ENCODE peak calls at places on chromosomes 4 and X, in six cellular contexts. One of them, this sample, is unnamed.

GRCh38 chrX:70196961-70197805 is 19.9 kb downstream of the DGAT2L6 start:
- DNase-seq in A549: peak; percentile 77
- DNase-seq in GM12878: no peak
- DNase-seq in K562: peak; percentile 74
- DNase-seq in endothelial cell of umbilical vein: peak; percentile 59
- DNase-seq in HepG2: peak; percentile 51
- DNase-seq in this sample: peak; percentile 64

GRCh38 chr4:2950221-2950989 is 12.8 kb downstream of the NOP14 start:
- DNase-seq in A549: no peak
- DNase-seq in GM12878: no peak
- DNase-seq in K562: no peak
- DNase-seq in endothelial cell of umbilical vein: no peak
- DNase-seq in HepG2: no peak
- DNase-seq in this sample: no peak

GRCh38 chr4:137180349-137180748 is 351.9 kb downstream of the PCDH18 start:
- DNase-seq in A549: peak; percentile 4
- DNase-seq in GM12878: no peak
- DNase-seq in K562: no peak
- DNase-seq in endothelial cell of umbilical vein: no peak
- DNase-seq in HepG2: no peak
- DNase-seq in this sample: no peak

GRCh38 chr4:7964890-7965662 is 25.4 kb upstream of the AFAP1 start:
- DNase-seq in A549: peak; percentile 58
- DNase-seq in GM12878: no peak
- DNase-seq in K562: no peak
- DNase-seq in endothelial cell of umbilical vein: peak; percentile 35
- DNase-seq in HepG2: no peak
- DNase-seq in this sample: peak; percentile 44

GRCh38 chr4:184473515-184474260 is 662 bp downstream of the IRF2 start:
- DNase-seq in A549: peak; percentile 21
- DNase-seq in GM12878: no peak
- DNase-seq in K562: peak; percentile 51
- DNase-seq in endothelial cell of umbilical vein: no peak
- DNase-seq in HepG2: no peak
- DNase-seq in this sample: peak; percentile 67

GRCh38 chrX:69060631-69061408 is 104.4 kb downstream of the PJA1 start:
- DNase-seq in A549: peak; percentile 23
- DNase-seq in GM12878: no peak
- DNase-seq in K562: no peak
- DNase-seq in endothelial cell of umbilical vein: peak; percentile 33
- DNase-seq in HepG2: peak; percentile 21
- DNase-seq in this sample: peak; percentile 4

GRCh38 chr4:52106701-52107100 is 55.6 kb downstream of the SPATA18 start:
- DNase-seq in A549: no peak
- DNase-seq in GM12878: no peak
- DNase-seq in K562: no peak
- DNase-seq in endothelial cell of umbilical vein: no peak
- DNase-seq in HepG2: no peak
- DNase-seq in this sample: no peak

GRCh38 chrX:2870650-2871049 is 41.9 kb downstream of the GYG2 start:
- DNase-seq in A549: no peak
- DNase-seq in GM12878: no peak
- DNase-seq in K562: no peak
- DNase-seq in endothelial cell of umbilical vein: no peak
- DNase-seq in HepG2: no peak
- DNase-seq in this sample: no peak

GRCh38 chr4:89245459-89245858 is 62.1 kb downstream of the GPRIN3 start:
- DNase-seq in A549: no peak
- DNase-seq in GM12878: no peak
- DNase-seq in K562: no peak
- DNase-seq in endothelial cell of umbilical vein: no peak
- DNase-seq in HepG2: peak; percentile 1
- DNase-seq in this sample: no peak

GRCh38 chrX:20437678-20438077 is 171.0 kb upstream of the RPS6KA3 start:
- DNase-seq in A549: no peak
- DNase-seq in GM12878: no peak
- DNase-seq in K562: no peak
- DNase-seq in endothelial cell of umbilical vein: peak; percentile 29
- DNase-seq in HepG2: peak; percentile 21
- DNase-seq in this sample: no peak

GRCh38 chr4:141501395-141501794 is 135.0 kb upstream of the IL15 start:
- DNase-seq in A549: no peak
- DNase-seq in GM12878: no peak
- DNase-seq in K562: no peak
- DNase-seq in endothelial cell of umbilical vein: no peak
- DNase-seq in HepG2: no peak
- DNase-seq in this sample: no peak

GRCh38 chrX:373641-374471 is 12.9 kb downstream of the PPP2R3B start:
- DNase-seq in A549: peak; percentile 50
- DNase-seq in GM12878: no peak
- DNase-seq in K562: no peak
- DNase-seq in endothelial cell of umbilical vein: peak; percentile 58
- DNase-seq in HepG2: peak; percentile 27
- DNase-seq in this sample: no peak

GRCh38 chr4:13919021-13919441 is 291.5 kb upstream of the BOD1L1 start:
- DNase-seq in A549: no peak
- DNase-seq in GM12878: no peak
- DNase-seq in K562: no peak
- DNase-seq in endothelial cell of umbilical vein: no peak
- DNase-seq in HepG2: no peak
- DNase-seq in this sample: no peak

GRCh38 chr4:40648141-40648540 is 18.5 kb upstream of the RBM47 start:
- DNase-seq in A549: no peak
- DNase-seq in GM12878: no peak
- DNase-seq in K562: no peak
- DNase-seq in endothelial cell of umbilical vein: no peak
- DNase-seq in HepG2: no peak
- DNase-seq in this sample: no peak

GRCh38 chr4:61202100-61202637 is 2.0 kb downstream of the ADGRL3 start:
- DNase-seq in A549: no peak
- DNase-seq in GM12878: no peak
- DNase-seq in K562: no peak
- DNase-seq in endothelial cell of umbilical vein: no peak
- DNase-seq in HepG2: no peak
- DNase-seq in this sample: no peak

GRCh38 chrX:140526138-140526537 is 21.3 kb upstream of the SOX3 start:
- DNase-seq in A549: no peak
- DNase-seq in GM12878: no peak
- DNase-seq in K562: no peak
- DNase-seq in endothelial cell of umbilical vein: no peak
- DNase-seq in HepG2: no peak
- DNase-seq in this sample: no peak

GRCh38 chr4:126306152-126306869 is 991.6 kb downstream of the FAT4 start:
- DNase-seq in A549: no peak
- DNase-seq in GM12878: no peak
- DNase-seq in K562: no peak
- DNase-seq in endothelial cell of umbilical vein: no peak
- DNase-seq in HepG2: no peak
- DNase-seq in this sample: no peak

GRCh38 chr4:185384877-185385465 is 10.8 kb downstream of the LRP2BP start:
- DNase-seq in A549: no peak
- DNase-seq in GM12878: no peak
- DNase-seq in K562: peak; percentile 67
- DNase-seq in endothelial cell of umbilical vein: peak; percentile 94
- DNase-seq in HepG2: no peak
- DNase-seq in this sample: peak; percentile 6

GRCh38 chrX:49951524-49952193 is 29.3 kb downstream of the CLCN5 start:
- DNase-seq in A549: no peak
- DNase-seq in GM12878: no peak
- DNase-seq in K562: no peak
- DNase-seq in endothelial cell of umbilical vein: no peak
- DNase-seq in HepG2: no peak
- DNase-seq in this sample: no peak

GRCh38 chr4:6986067-6986780 is 56.9 kb upstream of the TADA2B start:
- DNase-seq in A549: peak; percentile 23
- DNase-seq in GM12878: no peak
- DNase-seq in K562: peak; percentile 63
- DNase-seq in endothelial cell of umbilical vein: peak; percentile 73
- DNase-seq in HepG2: no peak
- DNase-seq in this sample: peak; percentile 80

GRCh38 chr4:107578321-107578720 is 141.7 kb downstream of the PAPSS1 start:
- DNase-seq in A549: no peak
- DNase-seq in GM12878: no peak
- DNase-seq in K562: no peak
- DNase-seq in endothelial cell of umbilical vein: no peak
- DNase-seq in HepG2: no peak
- DNase-seq in this sample: no peak

GRCh38 chr4:98516042-98516440 is 142.4 kb downstream of the TSPAN5 start:
- DNase-seq in A549: peak; percentile 53
- DNase-seq in GM12878: no peak
- DNase-seq in K562: peak; percentile 51
- DNase-seq in endothelial cell of umbilical vein: peak; percentile 64
- DNase-seq in HepG2: peak; percentile 35
- DNase-seq in this sample: no peak

GRCh38 chrX:56804867-56805266 is 75.8 kb downstream of the NBDY start:
- DNase-seq in A549: no peak
- DNase-seq in GM12878: no peak
- DNase-seq in K562: no peak
- DNase-seq in endothelial cell of umbilical vein: no peak
- DNase-seq in HepG2: no peak
- DNase-seq in this sample: no peak

GRCh38 chr4:185640809-185641675 is 105.7 kb upstream of the PDLIM3 start:
- DNase-seq in A549: peak; percentile 70
- DNase-seq in GM12878: peak; percentile 12
- DNase-seq in K562: peak; percentile 43
- DNase-seq in endothelial cell of umbilical vein: peak; percentile 69
- DNase-seq in HepG2: peak; percentile 76
- DNase-seq in this sample: peak; percentile 57

GRCh38 chrX:1535241-1536041 is 1.5 kb downstream of the P2RY8 start:
- DNase-seq in A549: no peak
- DNase-seq in GM12878: peak; percentile 62
- DNase-seq in K562: no peak
- DNase-seq in endothelial cell of umbilical vein: no peak
- DNase-seq in HepG2: no peak
- DNase-seq in this sample: peak; percentile 64

GRCh38 chr4:60400599-60400998 is 799.5 kb upstream of the ADGRL3 start:
- DNase-seq in A549: no peak
- DNase-seq in GM12878: no peak
- DNase-seq in K562: no peak
- DNase-seq in endothelial cell of umbilical vein: no peak
- DNase-seq in HepG2: no peak
- DNase-seq in this sample: no peak

GRCh38 chr4:5460106-5460801 is 248.1 kb downstream of the EVC2 start:
- DNase-seq in A549: peak; percentile 43
- DNase-seq in GM12878: no peak
- DNase-seq in K562: peak; percentile 45
- DNase-seq in endothelial cell of umbilical vein: peak; percentile 7
- DNase-seq in HepG2: peak; percentile 13
- DNase-seq in this sample: peak; percentile 53

GRCh38 chr4:4488405-4489404 is 53.1 kb downstream of the STX18 start:
- DNase-seq in A549: peak; percentile 72
- DNase-seq in GM12878: peak; percentile 63
- DNase-seq in K562: peak; percentile 82
- DNase-seq in endothelial cell of umbilical vein: peak; percentile 86
- DNase-seq in HepG2: peak; percentile 64
- DNase-seq in this sample: peak; percentile 83

GRCh38 chr4:159006202-159006601 is 96.7 kb upstream of the RAPGEF2 start:
- DNase-seq in A549: peak; percentile 80
- DNase-seq in GM12878: no peak
- DNase-seq in K562: no peak
- DNase-seq in endothelial cell of umbilical vein: no peak
- DNase-seq in HepG2: peak; percentile 88
- DNase-seq in this sample: no peak

GRCh38 chrX:71954458-71954857 is 43.8 kb downstream of the NHSL2 start:
- DNase-seq in A549: no peak
- DNase-seq in GM12878: no peak
- DNase-seq in K562: no peak
- DNase-seq in endothelial cell of umbilical vein: peak; percentile 32
- DNase-seq in HepG2: no peak
- DNase-seq in this sample: no peak

GRCh38 chrX:132023896-132024386 is 839 bp downstream of the STK26 start:
- DNase-seq in A549: peak; percentile 12
- DNase-seq in GM12878: no peak
- DNase-seq in K562: peak; percentile 74
- DNase-seq in endothelial cell of umbilical vein: peak; percentile 1
- DNase-seq in HepG2: no peak
- DNase-seq in this sample: peak; percentile 76

GRCh38 chr4:20773144-20773997 is 73.1 kb downstream of the PACRGL start:
- DNase-seq in A549: peak; percentile 38
- DNase-seq in GM12878: no peak
- DNase-seq in K562: peak; percentile 60
- DNase-seq in endothelial cell of umbilical vein: peak; percentile 81
- DNase-seq in HepG2: peak; percentile 40
- DNase-seq in this sample: peak; percentile 62
- TF ChIP-seq MYC in A549: no peak
- TF ChIP-seq MYC in GM12878: no peak
- TF ChIP-seq MYC in K562: no peak
- TF ChIP-seq MYC in endothelial cell of umbilical vein: no peak
- TF ChIP-seq MYC in HepG2: no peak
- TF ChIP-seq MYC in this sample: no peak

DNA sequence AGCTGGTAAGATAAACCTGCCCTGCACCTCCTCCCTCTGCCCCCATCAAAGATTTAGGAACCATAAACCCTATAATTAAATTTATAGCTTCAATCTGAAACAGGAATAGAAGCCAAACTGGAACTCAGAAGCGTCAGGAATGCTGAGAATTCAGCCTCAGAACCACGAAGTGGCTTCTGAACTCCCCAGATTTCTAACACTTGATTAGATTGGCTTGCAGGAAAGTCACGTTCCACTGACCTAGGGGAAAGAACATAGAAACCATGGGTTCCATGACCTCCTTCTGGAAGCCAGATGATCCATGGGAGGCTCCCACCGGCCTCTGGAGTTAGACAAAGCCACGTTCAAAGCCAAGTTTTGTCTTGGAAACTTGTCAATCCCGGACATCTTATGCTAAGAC is 356.5 kb downstream of the MID1IP1 start:
- DNase-seq in A549: no peak
- DNase-seq in GM12878: no peak
- DNase-seq in K562: no peak
- DNase-seq in endothelial cell of umbilical vein: no peak
- DNase-seq in HepG2: no peak
- DNase-seq in this sample: no peak
- TF ChIP-seq MYC in A549: no peak
- TF ChIP-seq MYC in GM12878: no peak
- TF ChIP-seq MYC in K562: no peak
- TF ChIP-seq MYC in endothelial cell of umbilical vein: no peak
- TF ChIP-seq MYC in HepG2: no peak
- TF ChIP-seq MYC in this sample: no peak

GRCh38 chr4:155854597-155855226 is 11.4 kb downstream of the ASIC5 start:
- DNase-seq in A549: peak; percentile 64
- DNase-seq in GM12878: no peak
- DNase-seq in K562: no peak
- DNase-seq in endothelial cell of umbilical vein: no peak
- DNase-seq in HepG2: no peak
- DNase-seq in this sample: no peak
- TF ChIP-seq MYC in A549: no peak
- TF ChIP-seq MYC in GM12878: no peak
- TF ChIP-seq MYC in K562: no peak
- TF ChIP-seq MYC in endothelial cell of umbilical vein: no peak
- TF ChIP-seq MYC in HepG2: no peak
- TF ChIP-seq MYC in this sample: no peak

DNA sequence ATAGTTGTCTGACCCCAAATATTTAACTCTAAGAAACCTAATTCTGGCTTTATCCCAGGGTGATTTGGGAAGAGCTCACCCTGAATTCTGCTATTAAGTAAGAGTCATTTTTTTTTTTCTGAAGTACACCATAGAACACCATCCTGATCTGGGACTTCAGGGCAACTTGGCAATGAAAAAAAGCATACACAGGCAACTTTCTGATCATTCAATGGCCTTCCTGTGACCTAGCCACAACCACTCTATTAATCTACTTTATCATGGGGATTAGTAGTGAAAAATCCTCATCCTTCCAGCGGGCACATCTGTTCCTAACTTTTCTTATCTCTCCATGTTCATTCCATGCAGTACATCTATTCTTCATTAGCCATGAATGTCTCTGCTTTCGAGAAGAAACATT is 333.2 kb upstream of the MAD2L1 start:
- DNase-seq in A549: no peak
- DNase-seq in GM12878: no peak
- DNase-seq in K562: no peak
- DNase-seq in endothelial cell of umbilical vein: no peak
- DNase-seq in HepG2: no peak
- DNase-seq in this sample: no peak
- TF ChIP-seq MYC in A549: no peak
- TF ChIP-seq MYC in GM12878: no peak
- TF ChIP-seq MYC in K562: no peak
- TF ChIP-seq MYC in endothelial cell of umbilical vein: no peak
- TF ChIP-seq MYC in HepG2: no peak
- TF ChIP-seq MYC in this sample: no peak